ENCODE peak calls at places on chromosomes 11 and 22, in four cellular contexts. V is myocyte, G is neural progenitor cell, Q is HT1080. J is an unnamed sample.

GRCh38 chr11:103929168-103929903 is 107.1 kb upstream of the DDI1 start:
- DNase-seq in V (no peak), G (no peak), Q (no peak), J (no peak)

GRCh38 chr22:35476341-35476740 is 64.3 kb upstream of the RASD2 start:
- DNase-seq in V (no peak), G (no peak), Q (no peak), J (no peak)

GRCh38 chr11:113506893-113507292 is 31.7 kb upstream of the DRD2 start:
- DNase-seq in V (no peak), G (no peak), Q (no peak), J (no peak)

GRCh38 chr11:78821371-78822306 is 247.0 kb upstream of the NARS2 start:
- DNase-seq in V (no peak), G (no peak), Q (no peak), J (no peak)

GRCh38 chr11:123590296-123590912 is 64.0 kb downstream of the SCN3B start:
- DNase-seq in V (peak), G (no peak), Q (peak), J (no peak)

GRCh38 chr11:128848815-128849455 is 18.2 kb downstream of the KCNJ1 start:
- DNase-seq in V (peak), G (peak), Q (peak), J (peak)

GRCh38 chr11:61362542-61362875 is 335 bp downstream of the TMEM138 start:
- DNase-seq in V (peak), G (no peak), Q (no peak), J (no peak)

GRCh38 chr11:62269654-62270278 is at the start of gene SCGB2A2:
- DNase-seq in V (no peak), G (no peak), Q (no peak), J (no peak)

GRCh38 chr11:19232910-19233503 is 7.7 kb downstream of the E2F8 start:
- DNase-seq in V (peak), G (no peak), Q (peak), J (no peak)

GRCh38 chr11:5596611-5597201 is at the start of gene TRIM6:
- DNase-seq in V (peak), G (peak), Q (peak), J (peak)

GRCh38 chr11:78946945-78947914 is 372.6 kb upstream of the NARS2 start:
- DNase-seq in V (no peak), G (no peak), Q (no peak), J (no peak)

GRCh38 chr11:62337682-62338181 is 484 bp downstream of the ASRGL1 start:
- DNase-seq in V (no peak), G (peak), Q (peak), J (peak)

GRCh38 chr11:93737904-93738612 is 3.2 kb downstream of the TAF1D start:
- DNase-seq in V (no peak), G (no peak), Q (peak), J (no peak)

GRCh38 chr11:66727282-66727882 is 1.6 kb downstream of the SPTBN2 start:
- DNase-seq in V (peak), G (peak), Q (peak), J (no peak)

GRCh38 chr11:131036544-131036943 is 120.3 kb upstream of the SNX19 start:
- DNase-seq in V (no peak), G (no peak), Q (no peak), J (no peak)

GRCh38 chr22:46147471-46148267 is 2.7 kb upstream of the PPARA start:
- DNase-seq in V (no peak), G (no peak), Q (no peak), J (no peak)

GRCh38 chr11:44601471-44602370 is 36.3 kb downstream of the CD82 start:
- DNase-seq in V (no peak), G (no peak), Q (no peak), J (no peak)

GRCh38 chr22:31952459-31952858 is 8.1 kb downstream of the YWHAH start:
- DNase-seq in V (peak), G (no peak), Q (peak), J (no peak)

GRCh38 chr22:37266581-37267127 is 15.7 kb upstream of the CYTH4 start:
- DNase-seq in V (no peak), G (no peak), Q (no peak), J (no peak)

GRCh38 chr22:24867327-24868022 is 61.5 kb downstream of the SGSM1 start:
- DNase-seq in V (no peak), G (no peak), Q (no peak), J (no peak)

GRCh38 chr11:122920579-122920978 is 38.0 kb downstream of the JHY start:
- DNase-seq in V (no peak), G (peak), Q (no peak), J (no peak)

GRCh38 chr11:43968719-43969118 is 26.3 kb downstream of the C11orf96 start:
- DNase-seq in V (no peak), G (no peak), Q (no peak), J (no peak)

GRCh38 chr11:120236169-120237107 is 3.5 kb upstream of the POU2F3 start:
- DNase-seq in V (no peak), G (no peak), Q (peak), J (no peak)

GRCh38 chr11:62601114-62601363 is 626 bp downstream of the MTA2 start:
- DNase-seq in V (peak), G (no peak), Q (no peak), J (no peak)

GRCh38 chr22:35220221-35220620 is 37.1 kb upstream of the HMGXB4 start:
- DNase-seq in V (no peak), G (no peak), Q (peak), J (no peak)

GRCh38 chr22:43186272-43187170 is at the start of gene TTLL12:
- DNase-seq in V (peak), G (peak), Q (peak), J (peak)

GRCh38 chr11:75298191-75298590 is 53.3 kb downstream of the ARRB1 start:
- DNase-seq in V (no peak), G (no peak), Q (no peak), J (no peak)

GRCh38 chr11:111176603-111177002 is 68.9 kb upstream of the POU2AF2 start:
- DNase-seq in V (no peak), G (no peak), Q (no peak), J (no peak)

GRCh38 chr11:72352859-72353551 is 81.3 kb downstream of the CLPB start:
- DNase-seq in V (peak), G (peak), Q (no peak), J (no peak)

GRCh38 chr11:26793517-26793916 is 71.7 kb upstream of the SLC5A12 start:
- DNase-seq in V (no peak), G (no peak), Q (no peak), J (no peak)

J was measured in progenitor cell of endocrine pancreas.